ENCODE peak calls at places on chromosomes 16 and 17, in four cellular contexts. P is endothelial cell of umbilical vein; W is stimulated activated CD4-positive, alpha-beta T cell treated with anti-CD3 and anti-CD28 coated beads, Interleukin-2, amount 100 ng/mL, for 24 hours; E is NCI-H1436. R is an unnamed sample.

GRCh38 chr16:49398761-49399160 is 25.2 kb downstream of the C16orf78 start:
- DNase-seq in P (no peak), W (no peak), E (no peak), R (no peak)

GRCh38 chr16:28163699-28164584 is 47.8 kb downstream of the XPO6 start:
- DNase-seq in P (peak; percentile 11), W (no peak), E (no peak), R (peak; percentile 47)

GRCh38 chr17:44878627-44879221 is 20.5 kb downstream of the EFTUD2 start:
- DNase-seq in P (peak; percentile 49), W (peak; percentile 31), E (peak; percentile 29), R (peak; percentile 64)

GRCh38 chr16:31214705-31215286 is 877 bp downstream of the TRIM72 start:
- DNase-seq in P (no peak), W (no peak), E (peak; percentile 29), R (peak; percentile 24)

GRCh38 chr16:65037558-65037957 is 84.3 kb downstream of the CDH11 start:
- DNase-seq in P (no peak), W (no peak), E (no peak), R (no peak)

GRCh38 chr16:68086336-68086821 is 1.2 kb downstream of the NFATC3 start:
- DNase-seq in P (peak; percentile 69), W (no peak), E (no peak), R (peak; percentile 75)

GRCh38 chr17:75319818-75320691 is 30.8 kb upstream of the SLC25A19 start:
- DNase-seq in P (no peak), W (no peak), E (no peak), R (peak; percentile 60)

GRCh38 chr16:82119405-82119804 is 50.6 kb downstream of the MPHOSPH6 start:
- DNase-seq in P (no peak), W (no peak), E (no peak), R (no peak)

GRCh38 chr16:57882797-57883196 is 80.5 kb upstream of the KIFC3 start:
- DNase-seq in P (no peak), W (no peak), E (no peak), R (peak; percentile 73)

GRCh38 chr16:11672206-11673090 is 4.2 kb downstream of the SNN start:
- DNase-seq in P (no peak), W (no peak), E (no peak), R (no peak)

GRCh38 chr17:80970044-80970761 is 21.4 kb upstream of the CHMP6 start:
- DNase-seq in P (no peak), W (peak; percentile 65), E (peak; percentile 22), R (peak; percentile 46)

GRCh38 chr16:11658896-11659708 is 9.2 kb upstream of the SNN start:
- DNase-seq in P (no peak), W (no peak), E (peak; percentile 58), R (no peak)

GRCh38 chr17:17445925-17446665 is 30.7 kb upstream of the MED9 start:
- DNase-seq in P (peak; percentile 96), W (no peak), E (no peak), R (peak; percentile 93)

R was measured in GM23248.